ENCODE peak calls at places on chromosomes 4 and X, in four cellular contexts. One of them, this sample, is unnamed.

GRCh38 chr4:176443117-176443516 is 123.4 kb downstream of the SPCS3 start:
- DNase-seq in GM12878: no peak
- DNase-seq in K562: no peak
- DNase-seq in HL-60: no peak
- DNase-seq in this sample: no peak

GRCh38 chr4:186725422-186726149 is 1.9 kb upstream of the FAT1 start:
- DNase-seq in GM12878: no peak
- DNase-seq in K562: peak; percentile 79
- DNase-seq in HL-60: no peak
- DNase-seq in this sample: peak; percentile 7

GRCh38 chrX:106201502-106202178 is 33.5 kb downstream of the PWWP3B start:
- DNase-seq in GM12878: no peak
- DNase-seq in K562: no peak
- DNase-seq in HL-60: no peak
- DNase-seq in this sample: no peak

GRCh38 chr4:156609421-156609820 is 362.2 kb downstream of the PDGFC start:
- DNase-seq in GM12878: no peak
- DNase-seq in K562: no peak
- DNase-seq in HL-60: no peak
- DNase-seq in this sample: no peak

GRCh38 chr4:46211406-46211805 is 87.6 kb upstream of the GABRG1 start:
- DNase-seq in GM12878: no peak
- DNase-seq in K562: no peak
- DNase-seq in HL-60: no peak
- DNase-seq in this sample: no peak

GRCh38 chr4:636628-636950 is 11.2 kb downstream of the PDE6B start:
- DNase-seq in GM12878: no peak
- DNase-seq in K562: no peak
- DNase-seq in HL-60: no peak
- DNase-seq in this sample: no peak

GRCh38 chr4:183098080-183098722 is 856 bp upstream of the WWC2 start:
- DNase-seq in GM12878: no peak
- DNase-seq in K562: peak; percentile 69
- DNase-seq in HL-60: no peak
- DNase-seq in this sample: peak; percentile 38

GRCh38 chrX:110851780-110852179 is 56.2 kb upstream of the CHRDL1 start:
- DNase-seq in GM12878: no peak
- DNase-seq in K562: peak; percentile 5
- DNase-seq in HL-60: no peak
- DNase-seq in this sample: no peak

GRCh38 chr4:57053508-57053907 is 56.7 kb downstream of the IGFBP7 start:
- DNase-seq in GM12878: no peak
- DNase-seq in K562: no peak
- DNase-seq in HL-60: no peak
- DNase-seq in this sample: no peak

GRCh38 chr4:6782147-6782845 is at the start of gene KIAA0232:
- DNase-seq in GM12878: peak; percentile 28
- DNase-seq in K562: peak; percentile 96
- DNase-seq in HL-60: peak; percentile 84
- DNase-seq in this sample: peak; percentile 95

GRCh38 chr4:107312366-107312765 is 276.3 kb upstream of the DKK2 start:
- DNase-seq in GM12878: no peak
- DNase-seq in K562: no peak
- DNase-seq in HL-60: no peak
- DNase-seq in this sample: no peak

GRCh38 chr4:100489316-100489715 is 28.5 kb downstream of the EMCN start:
- DNase-seq in GM12878: no peak
- DNase-seq in K562: no peak
- DNase-seq in HL-60: no peak
- DNase-seq in this sample: no peak

GRCh38 chrX:38215141-38215540 is 5.5 kb downstream of the SRPX start:
- DNase-seq in GM12878: no peak
- DNase-seq in K562: no peak
- DNase-seq in HL-60: no peak
- DNase-seq in this sample: no peak

GRCh38 chrX:24443943-24444342 is 21.1 kb upstream of the PDK3 start:
- DNase-seq in GM12878: no peak
- DNase-seq in K562: no peak
- DNase-seq in HL-60: no peak
- DNase-seq in this sample: no peak

GRCh38 chr4:100935090-100935489 is 412.2 kb downstream of the PPP3CA start:
- DNase-seq in GM12878: no peak
- DNase-seq in K562: no peak
- DNase-seq in HL-60: peak; percentile 12
- DNase-seq in this sample: no peak

GRCh38 chrX:120664081-120664480 is 34.2 kb upstream of the C1GALT1C1 start:
- DNase-seq in GM12878: no peak
- DNase-seq in K562: no peak
- DNase-seq in HL-60: no peak
- DNase-seq in this sample: no peak

GRCh38 chrX:9465380-9466114 is 689 bp downstream of the TBL1X start:
- DNase-seq in GM12878: no peak
- DNase-seq in K562: peak; percentile 32
- DNase-seq in HL-60: no peak
- DNase-seq in this sample: peak; percentile 18

GRCh38 chrX:130523460-130524394 is 121.9 kb downstream of the RBMX2 start:
- DNase-seq in GM12878: no peak
- DNase-seq in K562: peak; percentile 80
- DNase-seq in HL-60: peak; percentile 3
- DNase-seq in this sample: peak; percentile 5

GRCh38 chr4:26420438-26420837 is 69.8 kb downstream of the CCKAR start:
- DNase-seq in GM12878: no peak
- DNase-seq in K562: no peak
- DNase-seq in HL-60: no peak
- DNase-seq in this sample: no peak

GRCh38 chrX:55151199-55151598 is 62.4 kb downstream of the PAGE2 start:
- DNase-seq in GM12878: no peak
- DNase-seq in K562: no peak
- DNase-seq in HL-60: no peak
- DNase-seq in this sample: no peak

GRCh38 chrX:136779346-136779781 is 1.4 kb downstream of the ARHGEF6 start:
- DNase-seq in GM12878: peak; percentile 32
- DNase-seq in K562: no peak
- DNase-seq in HL-60: peak; percentile 86
- DNase-seq in this sample: no peak

GRCh38 chr4:70902577-70903281 is 560 bp downstream of the MOB1B start:
- DNase-seq in GM12878: no peak
- DNase-seq in K562: peak; percentile 50
- DNase-seq in HL-60: peak; percentile 9
- DNase-seq in this sample: peak; percentile 42

GRCh38 chrX:124217289-124218251 is 114.9 kb upstream of the TEX13D start:
- DNase-seq in GM12878: no peak
- DNase-seq in K562: no peak
- DNase-seq in HL-60: peak; percentile 82
- DNase-seq in this sample: no peak

GRCh38 chr4:149145803-149146202 is 669.8 kb downstream of the IQCM start:
- DNase-seq in GM12878: no peak
- DNase-seq in K562: no peak
- DNase-seq in HL-60: no peak
- DNase-seq in this sample: no peak

GRCh38 chr4:36348403-36348938 is 67.1 kb downstream of the DTHD1 start:
- DNase-seq in GM12878: peak; percentile 66
- DNase-seq in K562: no peak
- DNase-seq in HL-60: peak; percentile 50
- DNase-seq in this sample: peak; percentile 10

GRCh38 chr4:66855956-66856355 is 689.3 kb downstream of the CENPC start:
- DNase-seq in GM12878: no peak
- DNase-seq in K562: no peak
- DNase-seq in HL-60: no peak
- DNase-seq in this sample: no peak

GRCh38 chr4:184370711-184371389 is 103.5 kb downstream of the IRF2 start:
- DNase-seq in GM12878: no peak
- DNase-seq in K562: no peak
- DNase-seq in HL-60: no peak
- DNase-seq in this sample: no peak

GRCh38 chr4:19030048-19030447 is 1008.5 kb upstream of the LCORL start:
- DNase-seq in GM12878: no peak
- DNase-seq in K562: no peak
- DNase-seq in HL-60: no peak
- DNase-seq in this sample: no peak

GRCh38 chr4:4254179-4254578 is 6.2 kb upstream of the TMEM128 start:
- DNase-seq in GM12878: no peak
- DNase-seq in K562: no peak
- DNase-seq in HL-60: no peak
- DNase-seq in this sample: no peak

GRCh38 chrX:149512225-149512885 is 7.2 kb upstream of the IDS start:
- DNase-seq in GM12878: peak; percentile 13
- DNase-seq in K562: peak; percentile 60
- DNase-seq in HL-60: peak; percentile 52
- DNase-seq in this sample: no peak

GRCh38 chr4:53189011-53189410 is 176.8 kb downstream of the SCFD2 start:
- DNase-seq in GM12878: no peak
- DNase-seq in K562: no peak
- DNase-seq in HL-60: no peak
- DNase-seq in this sample: no peak

GRCh38 chrX:124211312-124211942 is 121.0 kb upstream of the TEX13D start:
- DNase-seq in GM12878: no peak
- DNase-seq in K562: peak; percentile 29
- DNase-seq in HL-60: peak; percentile 42
- DNase-seq in this sample: no peak

GRCh38 chrX:100994352-100995281 is 25.1 kb downstream of the ARL13A start:
- DNase-seq in GM12878: peak; percentile 8
- DNase-seq in K562: peak; percentile 63
- DNase-seq in HL-60: peak; percentile 31
- DNase-seq in this sample: peak; percentile 7

GRCh38 chrX:16848541-16848940 is 21.6 kb downstream of the RBBP7 start:
- DNase-seq in GM12878: no peak
- DNase-seq in K562: no peak
- DNase-seq in HL-60: no peak
- DNase-seq in this sample: no peak

GRCh38 chrX:56113785-56114436 is 118.2 kb upstream of the KLF8 start:
- DNase-seq in GM12878: no peak
- DNase-seq in K562: no peak
- DNase-seq in HL-60: no peak
- DNase-seq in this sample: no peak

GRCh38 chrX:38880460-38880859 is 79.2 kb downstream of the MID1IP1 start:
- DNase-seq in GM12878: no peak
- DNase-seq in K562: no peak
- DNase-seq in HL-60: peak; percentile 26
- DNase-seq in this sample: no peak

GRCh38 chrX:118571829-118572228 is 76.2 kb downstream of the DOCK11 start:
- DNase-seq in GM12878: no peak
- DNase-seq in K562: no peak
- DNase-seq in HL-60: no peak
- DNase-seq in this sample: no peak

GRCh38 chr4:23976423-23976822 is 86.6 kb upstream of the PPARGC1A start:
- DNase-seq in GM12878: no peak
- DNase-seq in K562: no peak
- DNase-seq in HL-60: no peak
- DNase-seq in this sample: no peak

GRCh38 chr4:48173055-48173991 is 39.3 kb upstream of the TXK start:
- DNase-seq in GM12878: peak; percentile 55
- DNase-seq in K562: peak; percentile 59
- DNase-seq in HL-60: peak; percentile 49
- DNase-seq in this sample: no peak

GRCh38 chrX:132957211-132958085 is 981 bp downstream of the HS6ST2 start:
- DNase-seq in GM12878: no peak
- DNase-seq in K562: no peak
- DNase-seq in HL-60: no peak
- DNase-seq in this sample: no peak

DNA sequence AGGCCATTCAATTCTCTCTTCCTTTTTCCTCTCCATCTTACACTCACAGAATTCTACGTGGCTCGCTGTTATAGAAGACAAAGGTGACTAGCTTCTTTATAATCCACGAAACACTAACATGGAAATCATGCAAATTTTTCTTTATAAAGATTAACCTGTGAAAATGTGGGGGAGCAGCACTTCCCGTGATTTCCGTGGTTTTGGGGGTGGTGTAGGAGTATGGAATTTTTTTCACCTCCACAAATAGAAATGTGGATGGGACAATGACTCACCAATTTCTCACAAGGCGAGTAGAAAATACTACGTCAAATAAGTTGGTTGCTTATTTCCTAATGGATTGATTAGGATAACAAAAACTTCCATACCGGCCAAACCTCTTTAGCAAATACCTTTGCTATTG is 719.2 kb upstream of the TENM3 start:
- DNase-seq in GM12878: no peak
- DNase-seq in K562: no peak
- DNase-seq in HL-60: no peak
- DNase-seq in this sample: no peak
- TF ChIP-seq SPI1 in GM12878: no peak
- TF ChIP-seq SPI1 in K562: no peak
- TF ChIP-seq SPI1 in HL-60: no peak
- TF ChIP-seq SPI1 in this sample: no peak

GRCh38 chr4:185721949-185722316 is 90.1 kb downstream of the SORBS2 start:
- DNase-seq in GM12878: no peak
- DNase-seq in K562: no peak
- DNase-seq in HL-60: no peak
- DNase-seq in this sample: no peak
- TF ChIP-seq SPI1 in GM12878: no peak
- TF ChIP-seq SPI1 in K562: no peak
- TF ChIP-seq SPI1 in HL-60: no peak
- TF ChIP-seq SPI1 in this sample: no peak

GRCh38 chr4:55793479-55793878 is 26.1 kb upstream of the EXOC1L start:
- DNase-seq in GM12878: no peak
- DNase-seq in K562: no peak
- DNase-seq in HL-60: no peak
- DNase-seq in this sample: no peak
- TF ChIP-seq SPI1 in GM12878: no peak
- TF ChIP-seq SPI1 in K562: no peak
- TF ChIP-seq SPI1 in HL-60: no peak
- TF ChIP-seq SPI1 in this sample: no peak

DNA sequence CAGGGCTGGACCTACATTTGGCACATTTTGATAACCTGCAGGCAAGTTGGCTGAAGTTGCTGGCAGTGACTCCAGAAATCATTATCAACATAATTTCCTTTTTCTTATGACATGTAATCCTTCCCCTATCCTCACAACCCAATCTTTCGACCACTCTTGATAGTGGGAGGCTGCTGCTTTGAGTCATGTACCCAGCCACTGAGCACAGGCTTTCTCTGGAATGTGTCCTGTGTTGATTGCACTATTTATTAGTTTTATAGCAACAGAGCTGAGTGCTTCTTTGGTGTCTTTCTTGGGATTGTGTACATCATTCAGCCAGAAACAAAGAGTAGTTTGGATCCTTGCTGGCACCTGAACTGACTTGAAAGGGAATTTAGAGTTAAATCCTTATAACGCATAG is 183.1 kb upstream of the LEF1 start:
- DNase-seq in GM12878: no peak
- DNase-seq in K562: no peak
- DNase-seq in HL-60: no peak
- DNase-seq in this sample: no peak
- TF ChIP-seq SPI1 in GM12878: no peak
- TF ChIP-seq SPI1 in K562: no peak
- TF ChIP-seq SPI1 in HL-60: no peak
- TF ChIP-seq SPI1 in this sample: no peak

DNA sequence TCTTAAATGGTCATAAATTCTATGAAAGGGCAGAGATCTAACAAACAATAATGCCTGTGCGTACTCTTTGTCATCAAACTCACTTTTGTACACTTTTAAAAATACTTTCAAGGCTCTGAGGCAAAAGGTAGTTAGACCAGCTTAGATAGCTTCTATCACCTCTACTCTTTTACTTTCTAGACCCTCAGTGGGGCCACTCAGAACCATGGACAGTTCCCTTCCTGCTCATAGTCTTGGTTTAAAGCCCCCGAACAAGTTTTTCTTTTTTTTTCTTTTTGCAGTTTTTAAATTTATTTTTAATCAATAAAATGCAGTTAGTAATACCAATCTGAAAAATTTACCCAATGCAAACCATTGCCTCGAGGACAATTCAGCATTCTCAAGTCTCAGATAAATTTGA is 460.5 kb upstream of the CNKSR2 start:
- DNase-seq in GM12878: no peak
- DNase-seq in K562: no peak
- DNase-seq in HL-60: no peak
- DNase-seq in this sample: no peak
- TF ChIP-seq SPI1 in GM12878: no peak
- TF ChIP-seq SPI1 in K562: no peak
- TF ChIP-seq SPI1 in HL-60: no peak
- TF ChIP-seq SPI1 in this sample: no peak